ENCODE peak calls at places on chromosome 19, in four cellular contexts. Q is CD8-positive, alpha-beta memory T cell; Z is A549; Y is psoas muscle. S is an unnamed sample.

GRCh38 chr19:49921871-49922755 is 6.9 kb upstream of the ATF5 start:
- DNase-seq in Q (no peak), Z (no peak), Y (no peak), S (no peak)

GRCh38 chr19:49809155-49809986 is 3.7 kb downstream of the FUZ start:
- DNase-seq in Q (peak; percentile 57), Z (peak; percentile 42), Y (peak; percentile 72), S (no peak)

GRCh38 chr19:34459614-34460013 is 21.9 kb upstream of the WTIP start:
- DNase-seq in Q (no peak), Z (no peak), Y (no peak), S (no peak)

GRCh38 chr19:33805313-33805712 is 8.6 kb downstream of the KCTD15 start:
- DNase-seq in Q (no peak), Z (no peak), Y (no peak), S (no peak)

GRCh38 chr19:57436392-57436791 is 1.3 kb downstream of the ZNF749 start:
- DNase-seq in Q (no peak), Z (no peak), Y (no peak), S (no peak)

GRCh38 chr19:49020342-49020741 is 3.5 kb upstream of the LHB start:
- DNase-seq in Q (no peak), Z (no peak), Y (no peak), S (no peak)

GRCh38 chr19:23409392-23410048 is 14.2 kb upstream of the ZNF91 start:
- DNase-seq in Q (no peak), Z (no peak), Y (no peak), S (no peak)

GRCh38 chr19:13066933-13067831 is 35.5 kb downstream of the LYL1 start:
- DNase-seq in Q (no peak), Z (no peak), Y (no peak), S (no peak)

GRCh38 chr19:7418575-7418974 is 69.8 kb downstream of the ARHGEF18 start:
- DNase-seq in Q (no peak), Z (no peak), Y (no peak), S (no peak)

GRCh38 chr19:5352229-5352763 is 11.7 kb upstream of the PTPRS start:
- DNase-seq in Q (no peak), Z (peak; percentile 41), Y (no peak), S (no peak)

GRCh38 chr19:21474671-21475181 is 30.7 kb upstream of the ZNF429 start:
- DNase-seq in Q (peak; percentile 21), Z (no peak), Y (peak; percentile 66), S (no peak)

GRCh38 chr19:33052352-33052972 is 12.2 kb downstream of the RHPN2 start:
- DNase-seq in Q (no peak), Z (peak; percentile 66), Y (no peak), S (no peak)

GRCh38 chr19:9406798-9407352 is 28.5 kb downstream of the ZNF266 start:
- DNase-seq in Q (peak; percentile 37), Z (peak; percentile 76), Y (peak; percentile 81), S (peak; percentile 96)

GRCh38 chr19:50657672-50658437 is 8.6 kb downstream of the C19orf81 start:
- DNase-seq in Q (peak; percentile 78), Z (peak; percentile 100), Y (peak; percentile 82), S (no peak)

GRCh38 chr19:6730153-6730804 is 7.1 kb downstream of the GPR108 start:
- DNase-seq in Q (no peak), Z (peak; percentile 84), Y (no peak), S (peak; percentile 32)

GRCh38 chr19:10461047-10461949 is 41.0 kb downstream of the PDE4A start:
- DNase-seq in Q (peak; percentile 75), Z (peak; percentile 81), Y (peak; percentile 95), S (peak; percentile 72)

GRCh38 chr19:34722353-34722752 is 11.7 kb upstream of the ZNF181 start:
- DNase-seq in Q (no peak), Z (no peak), Y (no peak), S (no peak)

GRCh38 chr19:43699506-43700367 is 16.1 kb upstream of the IRGC start:
- DNase-seq in Q (peak; percentile 5), Z (no peak), Y (peak; percentile 34), S (peak; percentile 26)

GRCh38 chr19:917323-918151 is at the start of gene KISS1R:
- DNase-seq in Q (peak; percentile 46), Z (peak; percentile 59), Y (no peak), S (peak; percentile 75)

GRCh38 chr19:30064776-30065494 is 122.9 kb downstream of the URI1 start:
- DNase-seq in Q (no peak), Z (no peak), Y (no peak), S (no peak)

GRCh38 chr19:7792286-7792685 is 29.2 kb downstream of the CLEC4M start:
- DNase-seq in Q (no peak), Z (no peak), Y (no peak), S (no peak)

GRCh38 chr19:33472696-33473624 is 48.6 kb downstream of the PEPD start:
- DNase-seq in Q (no peak), Z (peak; percentile 66), Y (no peak), S (no peak)

GRCh38 chr19:41939861-41940442 is 11.7 kb upstream of the ERFL start:
- DNase-seq in Q (no peak), Z (no peak), Y (no peak), S (peak; percentile 68)

GRCh38 chr19:6271251-6271650 is 8.5 kb downstream of the MLLT1 start:
- DNase-seq in Q (no peak), Z (no peak), Y (no peak), S (no peak)

GRCh38 chr19:23415034-23415433 is 19.8 kb upstream of the ZNF91 start:
- DNase-seq in Q (no peak), Z (no peak), Y (no peak), S (peak; percentile 14)

GRCh38 chr19:10918359-10918758 is 10.1 kb downstream of the YIPF2 start:
- DNase-seq in Q (no peak), Z (no peak), Y (no peak), S (no peak)

GRCh38 chr19:19997656-19998268 is 41.5 kb downstream of the ZNF682 start:
- DNase-seq in Q (peak; percentile 17), Z (no peak), Y (peak; percentile 14), S (peak; percentile 54)

GRCh38 chr19:13505761-13506549 is at the start of gene CACNA1A:
- DNase-seq in Q (peak; percentile 3), Z (no peak), Y (no peak), S (no peak)

GRCh38 chr19:4279530-4280422 is 710 bp downstream of the SHD start:
- DNase-seq in Q (no peak), Z (no peak), Y (no peak), S (peak; percentile 34)
- H3K4me3 ChIP-seq in Q (no peak overlapping the region), Z (peak overlapping the region; percentile 47), Y (peak overlapping the region; percentile 51), S (peak overlapping the region; percentile 84)

GRCh38 chr19:15198006-15198356 is 2.8 kb downstream of the NOTCH3 start:
- DNase-seq in Q (no peak), Z (peak; percentile 42), Y (no peak), S (no peak)

GRCh38 chr19:15199652-15200574 is 882 bp downstream of the NOTCH3 start:
- DNase-seq in Q (no peak), Z (no peak), Y (no peak), S (peak; percentile 70)

GRCh38 chr19:15197275-15198005 is 3.4 kb downstream of the NOTCH3 start:
- DNase-seq in Q (no peak), Z (no peak), Y (no peak), S (peak; percentile 98)

GRCh38 chr19:15200575-15201364 is at the start of gene NOTCH3:
- DNase-seq in Q (no peak), Z (no peak), Y (no peak), S (peak; percentile 51)

GRCh38 chr19:15199219-15199651 is 1.6 kb downstream of the NOTCH3 start:
- DNase-seq in Q (no peak), Z (no peak), Y (no peak), S (no peak)
- H3K27ac ChIP-seq in Q (no peak overlapping the region), Z (no peak overlapping the region), Y (peak overlapping the region; percentile 68), S (no peak overlapping the region)

DNA sequence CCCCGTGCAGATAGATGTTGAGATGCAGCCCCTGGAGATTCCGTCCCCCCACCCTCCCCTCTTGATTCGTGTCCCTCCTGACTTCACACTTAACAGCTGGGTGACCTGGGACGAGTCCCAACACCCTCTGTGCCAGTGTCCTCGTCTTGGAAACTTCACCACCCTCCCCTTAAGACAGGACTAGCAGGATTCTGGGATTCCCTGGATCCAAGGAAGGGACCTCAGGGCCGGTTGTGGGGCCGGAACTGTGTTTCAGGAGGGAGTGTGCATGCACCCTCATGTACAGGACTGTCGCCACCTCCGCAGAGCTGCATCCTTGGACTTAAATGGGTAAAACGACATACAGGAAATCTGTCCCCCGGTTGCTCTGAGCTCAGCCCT is 952 bp downstream of the MYO9B start:
- DNase-seq in Q (peak; percentile 30), Z (no peak), Y (no peak), S (peak; percentile 38)
- H3K4me1 ChIP-seq in Q (peaks cover 47% of the 10 kb centered on the region), Z (peaks cover 40% of the 10 kb centered on the region), Y (peaks cover 22% of the 10 kb centered on the region), S (no peaks in the 10 kb centered on the region)

GRCh38 chr19:47609885-47610545 is 1.1 kb downstream of the BICRA start:
- DNase-seq in Q (peak; percentile 65), Z (peak; percentile 54), Y (peak; percentile 55), S (peak; percentile 65)
- H3K4me3 ChIP-seq in Q (peak overlapping the region; percentile 16), Z (peak overlapping the region; percentile 92), Y (peak overlapping the region; percentile 100), S (peak overlapping the region; percentile 99)

GRCh38 chr19:39996811-39997594 is at the start of gene ZNF546:
- DNase-seq in Q (peak; percentile 91), Z (peak; percentile 96), Y (peak; percentile 92), S (peak; percentile 91)

GRCh38 chr19:39996218-39996810 is 546 bp upstream of the ZNF546 start:
- DNase-seq in Q (no peak), Z (peak; percentile 69), Y (no peak), S (peak; percentile 76)

GRCh38 chr19:39998511-39998910 is 1.7 kb downstream of the ZNF546 start:
- DNase-seq in Q (no peak), Z (no peak), Y (no peak), S (no peak)

GRCh38 chr19:39995794-39996193 is 1.1 kb upstream of the ZNF546 start:
- DNase-seq in Q (no peak), Z (no peak), Y (no peak), S (no peak)

DNA sequence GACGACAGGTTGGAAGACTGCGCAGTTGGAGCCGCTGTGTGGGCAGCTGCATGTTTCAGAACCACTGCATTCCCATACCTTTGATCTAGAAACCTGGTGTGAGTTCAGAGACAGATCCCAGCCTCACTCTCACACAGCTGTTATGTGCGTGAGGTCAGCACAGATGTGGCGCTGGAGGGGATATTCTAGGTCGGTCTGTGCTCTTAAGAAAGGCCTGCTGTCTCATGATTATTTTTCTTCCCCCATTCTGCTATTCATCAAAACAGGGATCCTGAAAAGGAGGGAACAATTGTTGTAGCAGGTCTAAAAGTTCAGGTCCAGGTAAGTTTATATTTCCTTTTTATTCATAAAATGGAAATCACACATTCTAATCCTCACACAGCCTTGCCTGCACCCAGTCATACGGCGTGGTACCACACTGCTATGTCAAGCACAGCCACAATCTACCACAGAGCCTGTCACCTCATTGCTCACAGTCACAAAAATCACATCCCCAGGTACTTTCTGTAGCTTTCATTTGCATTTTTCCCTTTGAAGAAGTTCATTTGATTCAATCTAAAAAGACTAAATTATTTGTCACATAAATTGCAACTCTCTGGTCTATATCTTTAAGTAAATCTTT is 846 bp downstream of the ZNF546 start:
- DNase-seq in Q (no peak), Z (no peak), Y (no peak), S (no peak)
- H3K27ac ChIP-seq in Q (peak overlapping the region; percentile 93), Z (peak overlapping the region; percentile 90), Y (peak overlapping the region; percentile 86), S (peak overlapping the region; percentile 62)

GRCh38 chr19:18013621-18014111 is 5.7 kb downstream of the ARRDC2 start:
- DNase-seq in Q (no peak), Z (no peak), Y (peak; percentile 55), S (no peak)

GRCh38 chr19:18020212-18021067 is 12.5 kb downstream of the ARRDC2 start:
- DNase-seq in Q (no peak), Z (no peak), Y (peak; percentile 97), S (no peak)

GRCh38 chr19:18014197-18014596 is 6.2 kb downstream of the ARRDC2 start:
- DNase-seq in Q (peak; percentile 84), Z (no peak), Y (no peak), S (no peak)

GRCh38 chr19:18021121-18021755 is 13.3 kb downstream of the ARRDC2 start:
- DNase-seq in Q (peak; percentile 66), Z (peak; percentile 65), Y (peak; percentile 93), S (no peak)

GRCh38 chr19:18017275-18018083 is 9.5 kb downstream of the ARRDC2 start:
- DNase-seq in Q (no peak), Z (no peak), Y (peak; percentile 71), S (no peak)
- H3K4me1 ChIP-seq in Q (peaks cover 68% of the 10 kb centered on the region), Z (peaks cover 40% of the 10 kb centered on the region), Y (peaks cover 57% of the 10 kb centered on the region), S (no peaks in the 10 kb centered on the region)